ENCODE peak calls at places on chromosomes 16 and 17, in four cellular contexts. One of them, this sample, is unnamed.

GRCh38 chr17:12620200-12620720 is 45.4 kb upstream of the MYOCD start:
- DNase-seq in AG04450: no peak
- DNase-seq in fibroblast of pulmonary artery: peak; percentile 33
- DNase-seq in lower lobe of right lung: no peak
- DNase-seq in this sample: peak; percentile 86

GRCh38 chr16:29007865-29008593 is 23.2 kb downstream of the LAT start:
- DNase-seq in AG04450: peak; percentile 50
- DNase-seq in lower lobe of right lung: no peak
- DNase-seq in fibroblast of pulmonary artery: peak; percentile 78
- DNase-seq in this sample: peak; percentile 72

GRCh38 chr17:7959503-7960253 is 27.7 kb downstream of the CNTROB start:
- DNase-seq in AG04450: no peak
- DNase-seq in lower lobe of right lung: no peak
- DNase-seq in fibroblast of pulmonary artery: peak; percentile 32
- DNase-seq in this sample: peak; percentile 54

GRCh38 chr17:42679492-42680330 is 1.9 kb downstream of the CCR10 start:
- DNase-seq in lower lobe of right lung: peak; percentile 89
- DNase-seq in AG04450: no peak
- DNase-seq in fibroblast of pulmonary artery: peak; percentile 82
- DNase-seq in this sample: peak; percentile 75

GRCh38 chr17:66123163-66123562 is 68.8 kb downstream of the CEP112 start:
- DNase-seq in AG04450: no peak
- DNase-seq in lower lobe of right lung: no peak
- DNase-seq in fibroblast of pulmonary artery: peak; percentile 17
- DNase-seq in this sample: peak; percentile 34

GRCh38 chr17:42428141-42428944 is 5.3 kb upstream of the CAVIN1 start:
- DNase-seq in lower lobe of right lung: no peak
- DNase-seq in AG04450: peak; percentile 91
- DNase-seq in fibroblast of pulmonary artery: peak; percentile 95
- DNase-seq in this sample: peak; percentile 97

GRCh38 chr17:60372790-60373483 is 19.0 kb downstream of the USP32 start:
- DNase-seq in fibroblast of pulmonary artery: peak; percentile 62
- DNase-seq in lower lobe of right lung: no peak
- DNase-seq in AG04450: no peak
- DNase-seq in this sample: peak; percentile 76

GRCh38 chr16:31487720-31488629 is 5.1 kb downstream of the SLC5A2 start:
- DNase-seq in fibroblast of pulmonary artery: no peak
- DNase-seq in AG04450: no peak
- DNase-seq in lower lobe of right lung: peak; percentile 88
- DNase-seq in this sample: peak; percentile 34

GRCh38 chr17:21376585-21376834 is 353 bp downstream of the KCNJ12 start:
- DNase-seq in lower lobe of right lung: no peak
- DNase-seq in fibroblast of pulmonary artery: no peak
- DNase-seq in AG04450: no peak
- DNase-seq in this sample: no peak

GRCh38 chr17:43517161-43517560 is 29.0 kb downstream of the ETV4 start:
- DNase-seq in fibroblast of pulmonary artery: peak; percentile 27
- DNase-seq in AG04450: no peak
- DNase-seq in lower lobe of right lung: no peak
- DNase-seq in this sample: peak; percentile 36

GRCh38 chr16:56267888-56268287 is 76.6 kb downstream of the GNAO1 start:
- DNase-seq in AG04450: no peak
- DNase-seq in fibroblast of pulmonary artery: no peak
- DNase-seq in lower lobe of right lung: no peak
- DNase-seq in this sample: no peak

GRCh38 chr16:56266981-56267607 is 75.8 kb downstream of the GNAO1 start:
- DNase-seq in AG04450: no peak
- DNase-seq in fibroblast of pulmonary artery: no peak
- DNase-seq in lower lobe of right lung: no peak
- DNase-seq in this sample: no peak

GRCh38 chr16:56269276-56269675 is 78.0 kb downstream of the GNAO1 start:
- DNase-seq in lower lobe of right lung: no peak
- DNase-seq in fibroblast of pulmonary artery: peak; percentile 1
- DNase-seq in AG04450: no peak
- DNase-seq in this sample: no peak

GRCh38 chr16:56269824-56270684 is 78.8 kb downstream of the GNAO1 start:
- DNase-seq in fibroblast of pulmonary artery: peak; percentile 63
- DNase-seq in lower lobe of right lung: no peak
- DNase-seq in AG04450: peak; percentile 42
- DNase-seq in this sample: peak; percentile 72

GRCh38 chr16:56268799-56269198 is 77.5 kb downstream of the GNAO1 start:
- DNase-seq in AG04450: no peak
- DNase-seq in fibroblast of pulmonary artery: no peak
- DNase-seq in lower lobe of right lung: no peak
- DNase-seq in this sample: no peak
- H3K4me3 ChIP-seq in AG04450: no peak overlapping the region
- H3K4me3 ChIP-seq in fibroblast of pulmonary artery: no peak overlapping the region
- H3K4me3 ChIP-seq in lower lobe of right lung: no peak overlapping the region
- H3K4me3 ChIP-seq in this sample: no peak overlapping the region

DNA sequence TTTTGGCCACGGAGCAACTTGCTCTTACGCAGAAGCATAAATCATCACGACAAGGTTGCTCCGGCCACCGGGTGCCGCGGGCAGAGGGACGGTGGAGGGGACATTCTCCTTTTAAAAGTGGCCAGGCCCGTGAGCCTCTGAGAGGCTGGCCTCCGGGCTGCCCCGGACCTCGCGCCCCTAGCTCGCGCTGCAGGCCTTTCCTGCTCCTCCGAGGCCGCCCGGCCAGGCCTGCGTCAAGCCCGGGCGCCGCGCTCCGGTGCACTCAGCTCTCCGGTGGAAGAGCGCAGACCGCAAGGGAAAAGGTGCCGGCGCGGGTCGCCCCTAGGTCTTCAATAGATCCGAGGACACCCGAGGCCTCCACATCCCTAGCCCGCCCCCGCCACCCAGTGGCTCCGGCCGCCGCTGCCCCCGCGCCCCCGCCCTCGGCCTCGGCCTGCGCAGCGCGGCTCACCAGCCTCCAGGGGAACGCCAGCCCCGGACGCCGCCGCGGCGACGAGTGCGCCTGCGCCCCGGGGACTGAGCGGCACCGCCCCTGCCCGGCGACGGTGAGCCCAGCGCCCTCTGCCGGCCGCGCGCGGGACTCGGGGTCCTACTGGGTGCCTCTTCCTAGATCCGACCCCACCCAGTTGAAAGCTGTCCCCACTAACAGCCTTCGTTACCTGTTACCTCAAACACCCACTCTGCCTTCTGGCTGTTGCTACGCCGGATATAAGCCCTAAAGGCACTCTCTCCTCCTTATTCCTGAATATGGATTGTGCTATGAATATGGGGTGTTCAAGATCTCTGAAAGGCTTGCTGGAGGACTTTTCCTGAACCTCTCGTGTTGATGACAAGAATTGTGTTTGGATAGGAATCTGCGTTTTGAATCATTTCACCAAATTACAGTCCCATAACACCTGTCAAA is at the start of gene LYRM9:
- DNase-seq in fibroblast of pulmonary artery: peak; percentile 89
- DNase-seq in AG04450: peak; percentile 37
- DNase-seq in lower lobe of right lung: peak; percentile 95
- DNase-seq in this sample: peak; percentile 88
- TF ChIP-seq CTCF in fibroblast of pulmonary artery: peak; percentile 56
- TF ChIP-seq CTCF in AG04450: peak; percentile 78
- TF ChIP-seq CTCF in lower lobe of right lung: peak; percentile 87
- TF ChIP-seq CTCF in this sample: peak; percentile 72

DNA sequence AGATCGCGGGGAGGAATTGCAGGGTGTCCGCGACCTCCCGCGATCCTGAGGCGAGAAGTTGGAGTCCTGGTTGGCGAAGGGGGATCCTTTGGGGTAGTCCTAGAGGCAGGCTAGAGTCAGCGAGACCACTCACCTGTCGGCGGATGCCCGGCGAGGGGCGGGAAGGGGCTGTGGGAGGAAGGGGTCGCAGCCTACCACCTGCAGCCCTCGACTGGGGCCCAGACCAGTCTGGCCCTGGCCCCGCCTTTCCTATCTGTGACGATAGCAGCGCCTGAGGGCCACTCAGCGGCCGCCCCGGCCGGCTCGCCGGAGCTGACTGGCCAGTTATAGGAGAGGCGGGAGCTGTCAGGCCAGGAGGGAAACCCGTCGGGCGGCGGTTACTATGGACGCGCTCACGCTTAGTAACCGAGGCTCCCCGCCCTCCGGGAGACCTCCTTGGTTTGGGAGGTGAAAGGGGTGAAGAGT is at the start of gene TEKT3:
- DNase-seq in AG04450: peak; percentile 20
- DNase-seq in fibroblast of pulmonary artery: peak; percentile 52
- DNase-seq in lower lobe of right lung: peak; percentile 88
- DNase-seq in this sample: peak; percentile 82
- H3K4me3 ChIP-seq in AG04450: peak within 1 kb of the TSS; percentile 61
- H3K4me3 ChIP-seq in fibroblast of pulmonary artery: peak within 1 kb of the TSS; percentile 39
- H3K4me3 ChIP-seq in lower lobe of right lung: peak within 1 kb of the TSS; percentile 62
- H3K4me3 ChIP-seq in this sample: peak within 1 kb of the TSS; percentile 56

GRCh38 chr17:77106874-77107358 is 33.9 kb upstream of the SEC14L1 start:
- DNase-seq in fibroblast of pulmonary artery: no peak
- DNase-seq in lower lobe of right lung: no peak
- DNase-seq in AG04450: no peak
- DNase-seq in this sample: no peak
- TF ChIP-seq CTCF in fibroblast of pulmonary artery: no peak
- TF ChIP-seq CTCF in lower lobe of right lung: no peak
- TF ChIP-seq CTCF in AG04450: no peak
- TF ChIP-seq CTCF in this sample: no peak

GRCh38 chr17:38419508-38419981 is 8.7 kb upstream of the ARHGAP23 start:
- DNase-seq in AG04450: no peak
- DNase-seq in lower lobe of right lung: no peak
- DNase-seq in fibroblast of pulmonary artery: no peak
- DNase-seq in this sample: no peak
- H3K4me3 ChIP-seq in AG04450: peak overlapping the region; percentile 43
- H3K4me3 ChIP-seq in lower lobe of right lung: no peak overlapping the region
- H3K4me3 ChIP-seq in fibroblast of pulmonary artery: no peak overlapping the region
- H3K4me3 ChIP-seq in this sample: no peak overlapping the region

GRCh38 chr17:19648475-19649406 is at the start of gene ALDH3A2:
- DNase-seq in fibroblast of pulmonary artery: peak; percentile 95
- DNase-seq in AG04450: peak; percentile 51
- DNase-seq in lower lobe of right lung: peak; percentile 100
- DNase-seq in this sample: peak; percentile 94
- TF ChIP-seq CTCF in fibroblast of pulmonary artery: peak; percentile 6
- TF ChIP-seq CTCF in AG04450: no peak
- TF ChIP-seq CTCF in lower lobe of right lung: peak; percentile 40
- TF ChIP-seq CTCF in this sample: peak; percentile 39

DNA sequence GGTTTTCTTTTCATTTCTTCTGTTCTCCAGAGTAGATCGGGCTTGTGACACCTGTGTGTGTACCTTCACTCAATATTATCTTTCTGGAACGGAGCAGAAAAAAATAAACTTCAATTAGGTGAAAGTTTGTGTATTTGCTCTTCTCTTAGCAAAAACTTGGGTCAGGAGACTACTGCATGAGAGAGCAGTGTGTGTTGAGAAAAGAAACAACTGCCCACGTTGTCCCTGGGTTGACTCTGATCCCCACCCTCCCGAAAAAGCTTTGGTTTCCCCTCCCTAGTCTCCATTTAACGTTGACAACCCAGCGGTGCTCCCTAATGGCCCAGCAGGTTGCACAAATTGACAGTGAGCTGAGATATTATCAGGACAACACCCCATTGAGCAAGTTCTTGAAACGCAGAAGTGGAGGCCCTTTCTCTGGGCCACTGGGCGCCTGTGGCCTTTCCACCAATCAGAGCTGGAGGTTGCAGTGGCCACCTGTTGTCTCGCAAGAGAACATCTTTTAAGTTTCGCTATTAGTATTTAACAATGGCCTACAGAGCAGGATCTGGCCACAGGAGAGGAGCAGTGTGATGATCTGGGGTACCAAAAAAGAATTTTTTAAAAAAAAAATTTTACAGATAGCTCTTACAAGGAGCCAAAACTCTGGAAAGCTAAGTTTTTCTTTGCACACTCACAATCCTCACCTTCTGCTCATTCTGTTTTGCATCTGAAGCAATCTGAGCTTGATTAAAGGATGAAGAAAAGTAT is 1.5 kb upstream of the TOX3 start:
- DNase-seq in AG04450: no peak
- DNase-seq in fibroblast of pulmonary artery: no peak
- DNase-seq in lower lobe of right lung: no peak
- DNase-seq in this sample: no peak
- H3K4me3 ChIP-seq in AG04450: no peak overlapping the region
- H3K4me3 ChIP-seq in fibroblast of pulmonary artery: no peak overlapping the region
- H3K4me3 ChIP-seq in lower lobe of right lung: no peak overlapping the region
- H3K4me3 ChIP-seq in this sample: no peak overlapping the region

DNA sequence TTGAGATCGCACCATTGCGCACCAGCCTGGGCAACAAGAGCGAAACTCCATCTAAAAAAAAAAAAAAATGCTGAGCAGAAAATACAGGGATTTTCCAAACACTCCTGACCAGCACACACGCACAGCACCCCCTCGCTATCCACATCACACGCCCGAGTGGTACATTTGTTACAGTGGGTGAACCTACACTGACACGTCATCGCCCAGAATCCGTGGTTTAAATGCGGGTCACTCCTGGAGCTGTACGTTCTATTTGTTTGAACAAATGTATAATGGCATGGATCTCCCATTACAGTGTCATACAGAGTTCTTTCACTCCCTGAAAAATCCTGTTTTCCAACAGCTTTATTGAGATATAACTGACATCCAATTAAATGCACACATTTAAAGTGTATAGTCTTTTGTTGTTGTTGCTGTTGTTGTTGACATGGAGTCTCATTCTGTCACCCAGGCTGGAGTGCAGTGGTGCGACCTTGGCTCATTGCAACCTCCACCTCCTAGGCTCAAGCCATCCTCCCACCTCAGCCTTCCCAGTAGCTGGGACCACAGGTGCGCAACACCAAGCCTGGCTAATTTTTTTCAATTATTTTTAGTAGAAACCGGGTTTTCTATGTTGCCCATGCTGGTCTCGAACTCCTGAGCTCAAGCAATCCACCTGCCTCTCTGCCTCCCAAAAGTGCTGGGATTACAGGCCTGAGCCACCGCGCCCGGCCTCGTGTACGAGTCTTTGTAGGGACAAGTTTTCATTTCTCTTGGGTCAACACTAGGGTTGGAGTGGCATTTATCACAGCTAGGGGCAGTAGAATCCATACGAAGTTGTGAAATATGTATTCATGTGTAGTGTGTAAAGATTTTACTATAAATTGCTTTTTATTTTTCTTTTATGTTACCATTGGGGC is 4.4 kb upstream of the CARHSP1 start:
- DNase-seq in fibroblast of pulmonary artery: no peak
- DNase-seq in AG04450: no peak
- DNase-seq in lower lobe of right lung: no peak
- DNase-seq in this sample: no peak
- TF ChIP-seq CTCF in fibroblast of pulmonary artery: peak; percentile 16
- TF ChIP-seq CTCF in AG04450: no peak
- TF ChIP-seq CTCF in lower lobe of right lung: no peak
- TF ChIP-seq CTCF in this sample: peak; percentile 35

GRCh38 chr17:68379150-68379510 is 78.2 kb downstream of the WIPI1 start:
- DNase-seq in fibroblast of pulmonary artery: no peak
- DNase-seq in AG04450: no peak
- DNase-seq in lower lobe of right lung: no peak
- DNase-seq in this sample: no peak

GRCh38 chr17:68379692-68380677 is 77.3 kb downstream of the WIPI1 start:
- DNase-seq in fibroblast of pulmonary artery: no peak
- DNase-seq in AG04450: no peak
- DNase-seq in lower lobe of right lung: no peak
- DNase-seq in this sample: no peak

GRCh38 chr17:68381076-68381900 is 76.0 kb downstream of the WIPI1 start:
- DNase-seq in AG04450: peak; percentile 83
- DNase-seq in fibroblast of pulmonary artery: peak; percentile 84
- DNase-seq in lower lobe of right lung: peak; percentile 75
- DNase-seq in this sample: peak; percentile 93

GRCh38 chr17:68377771-68378201 is 79.5 kb downstream of the WIPI1 start:
- DNase-seq in AG04450: no peak
- DNase-seq in lower lobe of right lung: no peak
- DNase-seq in fibroblast of pulmonary artery: no peak
- DNase-seq in this sample: no peak

GRCh38 chr17:68378202-68379149 is 78.8 kb downstream of the WIPI1 start:
- DNase-seq in fibroblast of pulmonary artery: peak; percentile 98
- DNase-seq in lower lobe of right lung: peak; percentile 95
- DNase-seq in AG04450: peak; percentile 78
- DNase-seq in this sample: peak; percentile 99
- H3K4me3 ChIP-seq in fibroblast of pulmonary artery: peak overlapping the region; percentile 14
- H3K4me3 ChIP-seq in lower lobe of right lung: no peak overlapping the region
- H3K4me3 ChIP-seq in AG04450: peak overlapping the region; percentile 31
- H3K4me3 ChIP-seq in this sample: no peak overlapping the region